ENCODE peak calls at places on chromosomes 3 and 15, in ten cellular contexts. One of them, this sample, is unnamed.

GRCh38 chr3:197997936-197998335 is 37.9 kb downstream of the LMLN start:
- DNase-seq in HFFc6: no peak
- DNase-seq in cardiac fibroblast: no peak
- DNase-seq in cardiac muscle cell: no peak
- DNase-seq in body of pancreas: no peak
- DNase-seq in lower lobe of right lung: no peak
- DNase-seq in endothelial cell: no peak
- DNase-seq in heart right ventricle: no peak
- DNase-seq in endodermal cell: no peak
- DNase-seq in transverse colon: no peak
- DNase-seq in this sample: no peak

GRCh38 chr3:117512975-117513374 is 803.4 kb downstream of the TUSC7 start:
- DNase-seq in HFFc6: no peak
- DNase-seq in cardiac fibroblast: no peak
- DNase-seq in cardiac muscle cell: no peak
- DNase-seq in body of pancreas: no peak
- DNase-seq in lower lobe of right lung: no peak
- DNase-seq in endothelial cell: no peak
- DNase-seq in heart right ventricle: no peak
- DNase-seq in endodermal cell: no peak
- DNase-seq in transverse colon: no peak
- DNase-seq in this sample: peak; percentile 8

GRCh38 chr3:65186268-65186667 is 498.5 kb upstream of the ADAMTS9 start:
- DNase-seq in HFFc6: no peak
- DNase-seq in cardiac fibroblast: no peak
- DNase-seq in cardiac muscle cell: no peak
- DNase-seq in body of pancreas: no peak
- DNase-seq in lower lobe of right lung: no peak
- DNase-seq in endothelial cell: no peak
- DNase-seq in heart right ventricle: no peak
- DNase-seq in endodermal cell: no peak
- DNase-seq in transverse colon: no peak
- DNase-seq in this sample: no peak

GRCh38 chr3:128194843-128195242 is 41.6 kb downstream of the EEFSEC start:
- DNase-seq in HFFc6: no peak
- DNase-seq in cardiac fibroblast: no peak
- DNase-seq in cardiac muscle cell: peak; percentile 46
- DNase-seq in body of pancreas: no peak
- DNase-seq in lower lobe of right lung: no peak
- DNase-seq in endothelial cell: no peak
- DNase-seq in heart right ventricle: peak; percentile 56
- DNase-seq in endodermal cell: no peak
- DNase-seq in transverse colon: no peak
- DNase-seq in this sample: no peak

GRCh38 chr3:22245122-22245521 is 494.1 kb upstream of the ZNF385D start:
- DNase-seq in HFFc6: peak; percentile 39
- DNase-seq in cardiac fibroblast: peak; percentile 82
- DNase-seq in cardiac muscle cell: peak; percentile 93
- DNase-seq in body of pancreas: peak; percentile 6
- DNase-seq in lower lobe of right lung: no peak
- DNase-seq in endothelial cell: no peak
- DNase-seq in heart right ventricle: no peak
- DNase-seq in endodermal cell: no peak
- DNase-seq in transverse colon: no peak
- DNase-seq in this sample: peak; percentile 96

GRCh38 chr15:41017051-41017735 is 63.9 kb downstream of the CHAC1 start:
- DNase-seq in HFFc6: no peak
- DNase-seq in cardiac fibroblast: peak; percentile 29
- DNase-seq in cardiac muscle cell: peak; percentile 33
- DNase-seq in body of pancreas: no peak
- DNase-seq in lower lobe of right lung: no peak
- DNase-seq in endothelial cell: no peak
- DNase-seq in heart right ventricle: no peak
- DNase-seq in endodermal cell: no peak
- DNase-seq in transverse colon: no peak
- DNase-seq in this sample: no peak

GRCh38 chr3:15331606-15332404 is 581 bp downstream of the SH3BP5 start:
- DNase-seq in HFFc6: no peak
- DNase-seq in cardiac fibroblast: peak; percentile 41
- DNase-seq in cardiac muscle cell: no peak
- DNase-seq in body of pancreas: peak; percentile 34
- DNase-seq in lower lobe of right lung: peak; percentile 63
- DNase-seq in endothelial cell: peak; percentile 9
- DNase-seq in heart right ventricle: no peak
- DNase-seq in endodermal cell: no peak
- DNase-seq in transverse colon: peak; percentile 46
- DNase-seq in this sample: peak; percentile 63

GRCh38 chr3:4709336-4709735 is 216.2 kb downstream of the ITPR1 start:
- DNase-seq in HFFc6: peak; percentile 54
- DNase-seq in cardiac fibroblast: no peak
- DNase-seq in cardiac muscle cell: peak; percentile 31
- DNase-seq in body of pancreas: no peak
- DNase-seq in lower lobe of right lung: no peak
- DNase-seq in endothelial cell: no peak
- DNase-seq in heart right ventricle: no peak
- DNase-seq in endodermal cell: no peak
- DNase-seq in transverse colon: no peak
- DNase-seq in this sample: peak; percentile 79

GRCh38 chr15:83372434-83372873 is 74.7 kb upstream of the SH3GL3 start:
- DNase-seq in HFFc6: peak; percentile 6
- DNase-seq in cardiac fibroblast: no peak
- DNase-seq in cardiac muscle cell: no peak
- DNase-seq in body of pancreas: no peak
- DNase-seq in lower lobe of right lung: no peak
- DNase-seq in endothelial cell: no peak
- DNase-seq in heart right ventricle: no peak
- DNase-seq in endodermal cell: peak; percentile 57
- DNase-seq in transverse colon: no peak
- DNase-seq in this sample: peak; percentile 26

GRCh38 chr3:100386437-100387064 is 14.3 kb downstream of the TOMM70 start:
- DNase-seq in HFFc6: peak; percentile 14
- DNase-seq in cardiac fibroblast: no peak
- DNase-seq in cardiac muscle cell: no peak
- DNase-seq in body of pancreas: no peak
- DNase-seq in lower lobe of right lung: no peak
- DNase-seq in endothelial cell: no peak
- DNase-seq in heart right ventricle: no peak
- DNase-seq in endodermal cell: no peak
- DNase-seq in transverse colon: no peak
- DNase-seq in this sample: no peak

DNA sequence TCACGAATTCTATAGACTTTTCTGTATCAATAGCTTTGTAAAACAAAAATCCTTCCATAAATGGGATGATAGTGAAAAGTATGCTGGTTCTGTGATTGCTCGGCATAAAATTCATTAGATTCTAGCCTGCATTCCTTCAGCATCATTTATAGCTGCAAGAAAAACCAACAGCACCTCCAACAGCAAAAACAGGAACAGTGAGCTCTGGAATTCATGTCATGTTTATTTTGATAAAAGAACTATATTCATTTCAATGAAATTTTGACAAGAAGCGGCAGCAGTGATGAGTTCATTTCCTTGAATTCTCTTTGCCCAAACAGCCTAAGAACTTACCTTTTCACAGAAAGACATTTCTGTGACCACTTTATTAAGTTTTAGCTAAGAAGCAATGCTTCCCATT is 515.2 kb upstream of the CCDC54 start:
- DNase-seq in HFFc6: peak; percentile 63
- DNase-seq in cardiac fibroblast: peak; percentile 80
- DNase-seq in cardiac muscle cell: peak; percentile 73
- DNase-seq in body of pancreas: no peak
- DNase-seq in lower lobe of right lung: no peak
- DNase-seq in endothelial cell: no peak
- DNase-seq in heart right ventricle: no peak
- DNase-seq in endodermal cell: no peak
- DNase-seq in transverse colon: no peak
- DNase-seq in this sample: peak; percentile 15
- TF ChIP-seq CTCF in HFFc6: peak; percentile 61
- TF ChIP-seq CTCF in cardiac fibroblast: peak; percentile 52
- TF ChIP-seq CTCF in cardiac muscle cell: peak; percentile 51
- TF ChIP-seq CTCF in body of pancreas: no peak
- TF ChIP-seq CTCF in lower lobe of right lung: no peak
- TF ChIP-seq CTCF in endothelial cell: no peak
- TF ChIP-seq CTCF in heart right ventricle: peak; percentile 41
- TF ChIP-seq CTCF in endodermal cell: no peak
- TF ChIP-seq CTCF in transverse colon: no peak
- TF ChIP-seq CTCF in this sample: peak; percentile 37

DNA sequence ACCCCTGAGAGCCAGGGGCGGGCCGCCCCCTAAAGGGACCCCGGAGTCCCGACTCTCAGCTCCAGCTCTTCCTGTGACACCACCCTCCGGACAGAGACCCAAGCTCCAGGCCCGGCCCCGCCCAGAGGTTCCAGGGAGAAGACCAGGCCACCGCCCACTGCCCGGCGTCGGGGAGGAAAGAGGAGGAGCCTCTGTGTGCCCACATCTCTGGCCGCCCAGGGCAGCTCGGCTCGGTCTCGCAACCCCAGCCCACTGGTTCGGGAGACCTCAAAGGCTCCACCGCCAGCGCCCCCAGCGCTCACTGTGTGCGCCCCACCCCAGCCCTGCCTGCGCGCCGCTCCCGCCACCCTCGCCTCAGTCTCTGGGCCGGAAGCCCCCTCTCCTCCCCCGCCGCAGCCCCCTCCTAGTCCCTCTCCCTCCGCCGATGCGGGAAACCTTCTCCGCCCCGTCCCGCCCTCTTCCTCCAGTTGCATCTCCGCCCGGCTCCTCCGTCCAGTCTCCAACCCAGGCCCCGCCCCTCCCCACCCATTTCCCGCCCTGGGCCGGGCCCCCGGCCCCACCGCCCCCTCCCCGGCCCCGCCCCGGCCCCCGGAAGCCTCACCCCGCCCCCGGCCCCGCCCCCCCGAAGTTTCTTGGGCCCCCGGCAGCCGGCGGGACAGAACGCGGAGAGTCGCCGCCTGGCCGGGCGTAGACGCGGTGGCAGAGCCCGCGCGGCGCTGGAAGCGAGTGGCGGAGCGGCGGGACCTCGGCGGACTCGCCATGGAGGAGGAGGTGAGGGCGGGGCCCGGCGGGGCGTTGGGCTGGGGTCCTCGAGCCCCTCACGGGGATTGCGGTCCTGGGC is at the start of gene PLEKHO2:
- DNase-seq in HFFc6: peak; percentile 92
- DNase-seq in cardiac fibroblast: peak; percentile 98
- DNase-seq in cardiac muscle cell: peak; percentile 97
- DNase-seq in body of pancreas: peak; percentile 93
- DNase-seq in lower lobe of right lung: peak; percentile 98
- DNase-seq in endothelial cell: peak; percentile 90
- DNase-seq in heart right ventricle: peak; percentile 98
- DNase-seq in endodermal cell: peak; percentile 99
- DNase-seq in transverse colon: peak; percentile 95
- DNase-seq in this sample: peak; percentile 94
- TF ChIP-seq CTCF in HFFc6: peak; percentile 52
- TF ChIP-seq CTCF in cardiac fibroblast: no peak
- TF ChIP-seq CTCF in cardiac muscle cell: peak; percentile 12
- TF ChIP-seq CTCF in body of pancreas: peak; percentile 7
- TF ChIP-seq CTCF in lower lobe of right lung: peak; percentile 31
- TF ChIP-seq CTCF in endothelial cell: no peak
- TF ChIP-seq CTCF in heart right ventricle: peak; percentile 39
- TF ChIP-seq CTCF in endodermal cell: peak; percentile 35
- TF ChIP-seq CTCF in transverse colon: peak; percentile 6
- TF ChIP-seq CTCF in this sample: peak; percentile 6

DNA sequence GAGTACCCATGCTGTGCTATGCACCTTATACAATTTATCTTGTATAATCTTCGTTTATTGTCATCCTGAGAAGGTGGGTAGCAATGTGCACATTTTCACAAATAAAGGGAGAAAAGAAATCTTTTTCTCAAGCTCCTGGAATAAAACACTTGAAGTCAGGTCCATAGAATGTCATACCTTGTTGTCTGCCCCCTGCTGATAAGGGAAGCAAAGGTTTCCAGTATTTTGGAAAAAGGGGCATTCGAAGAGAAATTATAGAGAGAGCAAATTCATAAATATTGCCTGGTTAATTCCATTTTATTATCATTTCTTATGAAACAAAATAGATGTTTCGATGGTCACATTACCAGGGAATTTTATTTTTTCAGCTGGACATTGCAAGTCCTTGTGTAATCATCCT is 277.8 kb downstream of the RAP2B start:
- DNase-seq in HFFc6: no peak
- DNase-seq in cardiac fibroblast: no peak
- DNase-seq in cardiac muscle cell: no peak
- DNase-seq in body of pancreas: no peak
- DNase-seq in lower lobe of right lung: no peak
- DNase-seq in endothelial cell: no peak
- DNase-seq in heart right ventricle: no peak
- DNase-seq in endodermal cell: no peak
- DNase-seq in transverse colon: no peak
- DNase-seq in this sample: peak; percentile 2
- TF ChIP-seq CTCF in HFFc6: peak; percentile 64
- TF ChIP-seq CTCF in cardiac fibroblast: no peak
- TF ChIP-seq CTCF in cardiac muscle cell: no peak
- TF ChIP-seq CTCF in body of pancreas: no peak
- TF ChIP-seq CTCF in lower lobe of right lung: no peak
- TF ChIP-seq CTCF in endothelial cell: no peak
- TF ChIP-seq CTCF in heart right ventricle: no peak
- TF ChIP-seq CTCF in endodermal cell: peak; percentile 17
- TF ChIP-seq CTCF in transverse colon: no peak
- TF ChIP-seq CTCF in this sample: peak; percentile 25

GRCh38 chr3:56309465-56309864 is 158.8 kb downstream of the ERC2 start:
- DNase-seq in HFFc6: no peak
- DNase-seq in cardiac fibroblast: no peak
- DNase-seq in cardiac muscle cell: no peak
- DNase-seq in body of pancreas: no peak
- DNase-seq in lower lobe of right lung: no peak
- DNase-seq in endothelial cell: no peak
- DNase-seq in heart right ventricle: no peak
- DNase-seq in endodermal cell: no peak
- DNase-seq in transverse colon: no peak
- DNase-seq in this sample: no peak

GRCh38 chr3:56304069-56304468 is 164.2 kb downstream of the ERC2 start:
- DNase-seq in HFFc6: no peak
- DNase-seq in cardiac fibroblast: no peak
- DNase-seq in cardiac muscle cell: no peak
- DNase-seq in body of pancreas: no peak
- DNase-seq in lower lobe of right lung: no peak
- DNase-seq in endothelial cell: no peak
- DNase-seq in heart right ventricle: no peak
- DNase-seq in endodermal cell: no peak
- DNase-seq in transverse colon: no peak
- DNase-seq in this sample: no peak

GRCh38 chr3:56302417-56302816 is 165.8 kb downstream of the ERC2 start:
- DNase-seq in HFFc6: no peak
- DNase-seq in cardiac fibroblast: no peak
- DNase-seq in cardiac muscle cell: no peak
- DNase-seq in body of pancreas: no peak
- DNase-seq in lower lobe of right lung: no peak
- DNase-seq in endothelial cell: peak; percentile 7
- DNase-seq in heart right ventricle: no peak
- DNase-seq in endodermal cell: peak; percentile 45
- DNase-seq in transverse colon: no peak
- DNase-seq in this sample: no peak

DNA sequence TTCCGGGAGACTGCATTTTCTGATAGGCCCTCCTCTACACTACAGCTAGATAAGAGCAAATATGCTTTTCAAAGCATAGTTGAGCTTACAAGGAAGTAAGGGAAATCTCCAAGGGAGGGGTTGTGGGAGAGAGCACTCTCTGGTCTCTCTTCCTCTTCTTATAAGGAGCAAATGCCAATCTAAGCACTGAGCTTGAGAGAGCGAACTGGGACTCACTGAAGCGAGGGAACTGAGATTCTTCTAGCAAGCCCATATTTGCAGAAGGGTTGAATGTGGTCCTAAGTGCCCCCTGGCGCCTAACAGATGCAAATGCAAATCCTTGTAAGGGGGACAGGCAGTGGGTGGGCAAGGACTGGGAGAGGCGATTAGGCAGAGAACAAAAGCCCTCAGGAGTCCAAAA is 164.8 kb downstream of the ERC2 start:
- DNase-seq in HFFc6: no peak
- DNase-seq in cardiac fibroblast: peak; percentile 83
- DNase-seq in cardiac muscle cell: peak; percentile 84
- DNase-seq in body of pancreas: no peak
- DNase-seq in lower lobe of right lung: no peak
- DNase-seq in endothelial cell: peak; percentile 67
- DNase-seq in heart right ventricle: peak; percentile 5
- DNase-seq in endodermal cell: peak; percentile 89
- DNase-seq in transverse colon: no peak
- DNase-seq in this sample: peak; percentile 60
- TF ChIP-seq CTCF in HFFc6: peak; percentile 45
- TF ChIP-seq CTCF in cardiac fibroblast: peak; percentile 62
- TF ChIP-seq CTCF in cardiac muscle cell: peak; percentile 80
- TF ChIP-seq CTCF in body of pancreas: peak; percentile 12
- TF ChIP-seq CTCF in lower lobe of right lung: peak; percentile 42
- TF ChIP-seq CTCF in endothelial cell: peak; percentile 54
- TF ChIP-seq CTCF in heart right ventricle: peak; percentile 43
- TF ChIP-seq CTCF in endodermal cell: peak; percentile 88
- TF ChIP-seq CTCF in transverse colon: no peak
- TF ChIP-seq CTCF in this sample: peak; percentile 62

This sample was measured in foreskin fibroblast.